ENCODE peak calls at places on chromosomes 3 and 15, in four cellular contexts. R is stimulated activated CD4-positive, alpha-beta T cell treated with anti-CD3 and anti-CD28 coated beads, Interleukin-2, amount 100 ng/mL, for 24 hours; B is SJSA1; H is HFF-Myc. J is an unnamed sample.

GRCh38 chr3:126870608-126871210 is 112.2 kb upstream of the PLXNA1 start:
- DNase-seq in R (no peak), B (no peak), H (no peak), J (no peak)

GRCh38 chr3:47399531-47400270 is 18.9 kb downstream of the PTPN23 start:
- DNase-seq in R (no peak), B (no peak), H (no peak), J (no peak)

GRCh38 chr15:31459011-31459748 is 132.5 kb downstream of the KLF13 start:
- DNase-seq in R (peak; percentile 73), B (peak; percentile 7), H (no peak), J (no peak)

GRCh38 chr15:60179786-60180391 is 175.8 kb downstream of the FOXB1 start:
- DNase-seq in R (peak; percentile 32), B (no peak), H (peak; percentile 12), J (no peak)

GRCh38 chr3:58411036-58411435 is 22.6 kb downstream of the PDHB start:
- DNase-seq in R (no peak), B (no peak), H (no peak), J (no peak)

GRCh38 chr3:152392474-152392873 is 123.7 kb downstream of the MBNL1 start:
- DNase-seq in R (no peak), B (no peak), H (no peak), J (no peak)

GRCh38 chr3:127820871-127821853 is 1.2 kb downstream of the MGLL start:
- DNase-seq in R (no peak), B (no peak), H (peak; percentile 61), J (no peak)

GRCh38 chr3:182909318-182910040 is 70.9 kb downstream of the DCUN1D1 start:
- DNase-seq in R (no peak), B (no peak), H (no peak), J (no peak)

GRCh38 chr3:48504051-48504946 is at the start of gene SHISA5:
- DNase-seq in R (peak; percentile 61), B (peak; percentile 69), H (no peak), J (no peak)

GRCh38 chr15:42679285-42680141 is 57.4 kb downstream of the CDAN1 start:
- DNase-seq in R (no peak), B (no peak), H (no peak), J (no peak)

GRCh38 chr3:187319699-187320302 is 28.3 kb upstream of the MASP1 start:
- DNase-seq in R (peak; percentile 68), B (peak; percentile 51), H (peak; percentile 82), J (peak; percentile 71)

GRCh38 chr3:64642327-64643151 is 45.3 kb downstream of the ADAMTS9 start:
- DNase-seq in R (no peak), B (no peak), H (no peak), J (no peak)

GRCh38 chr3:150183619-150184425 is 213.1 kb upstream of the PFN2 start:
- DNase-seq in R (peak; percentile 44), B (peak; percentile 74), H (peak; percentile 63), J (peak; percentile 34)

GRCh38 chr15:90840954-90841353 is 27.4 kb upstream of the FURIN start:
- DNase-seq in R (no peak), B (no peak), H (no peak), J (no peak)

GRCh38 chr15:44011238-44011873 is 183.7 kb downstream of the FRMD5 start:
- DNase-seq in R (no peak), B (no peak), H (no peak), J (no peak)

GRCh38 chr15:29270169-29270955 is 740 bp upstream of the NSMCE3 start:
- DNase-seq in R (peak; percentile 19), B (no peak), H (no peak), J (no peak)

GRCh38 chr3:119333773-119334492 is 39.8 kb downstream of the ARHGAP31 start:
- DNase-seq in R (no peak), B (no peak), H (no peak), J (no peak)

GRCh38 chr3:40382617-40382979 is 4.4 kb upstream of the ENTPD3 start:
- DNase-seq in R (no peak), B (no peak), H (no peak), J (no peak)

GRCh38 chr3:11930084-11930483 is 74.1 kb upstream of the SYN2 start:
- DNase-seq in R (no peak), B (no peak), H (no peak), J (no peak)

GRCh38 chr15:37682304-37682703 is 252.1 kb upstream of the TMCO5A start:
- DNase-seq in R (no peak), B (no peak), H (no peak), J (no peak)

GRCh38 chr15:65385868-65386253 is 8.1 kb upstream of the IGDCC3 start:
- DNase-seq in R (no peak), B (no peak), H (no peak), J (no peak)

GRCh38 chr3:53114412-53115074 is 15.7 kb downstream of the RFT1 start:
- DNase-seq in R (no peak), B (no peak), H (no peak), J (no peak)

GRCh38 chr3:108661699-108662098 is 72.2 kb downstream of the DZIP3 start:
- DNase-seq in R (no peak), B (no peak), H (no peak), J (no peak)

GRCh38 chr3:72303926-72304325 is 519.0 kb upstream of the PROK2 start:
- DNase-seq in R (no peak), B (no peak), H (no peak), J (no peak)

GRCh38 chr3:129593230-129593594 is 13.3 kb downstream of the PLXND1 start:
- DNase-seq in R (no peak), B (no peak), H (no peak), J (no peak)

GRCh38 chr3:112304611-112305010 is 10.6 kb upstream of the SLC9C1 start:
- DNase-seq in R (no peak), B (no peak), H (no peak), J (no peak)

GRCh38 chr15:75650908-75651809 is 3.4 kb downstream of the SNX33 start:
- DNase-seq in R (no peak), B (no peak), H (no peak), J (no peak)

GRCh38 chr3:4949659-4950058 is 29.6 kb upstream of the BHLHE40 start:
- DNase-seq in R (no peak), B (no peak), H (no peak), J (no peak)

GRCh38 chr3:111917300-111917699 is 58.2 kb downstream of the PHLDB2 start:
- DNase-seq in R (no peak), B (no peak), H (no peak), J (no peak)

GRCh38 chr3:76482510-76482909 is 557.4 kb upstream of the ROBO2 start:
- DNase-seq in R (no peak), B (no peak), H (no peak), J (no peak)

GRCh38 chr3:73484656-73485248 is 140.0 kb downstream of the PDZRN3 start:
- DNase-seq in R (no peak), B (no peak), H (no peak), J (no peak)

GRCh38 chr15:98953950-98954349 is 53.6 kb downstream of the PGPEP1L start:
- DNase-seq in R (no peak), B (no peak), H (no peak), J (no peak)

J was measured in SK-N-MC.